ENCODE peak calls at places on chromosomes 16 and 17, in five cellular contexts. One of them, this sample, is unnamed.

GRCh38 chr17:17812211-17813054 is 24.4 kb downstream of the SREBF1 start:
- DNase-seq in SK-N-SH: peak
- DNase-seq in K562: peak
- DNase-seq in HepG2: peak
- DNase-seq in IMR-90: peak
- DNase-seq in this sample: no peak

GRCh38 chr17:31690118-31690517 is 168.9 kb downstream of the COPRS start:
- DNase-seq in K562: no peak
- DNase-seq in IMR-90: peak
- DNase-seq in HepG2: no peak
- DNase-seq in SK-N-SH: no peak
- DNase-seq in this sample: no peak

GRCh38 chr16:67000384-67001158 is 12.2 kb downstream of the CES4A start:
- DNase-seq in HepG2: no peak
- DNase-seq in IMR-90: no peak
- DNase-seq in SK-N-SH: peak
- DNase-seq in K562: peak
- DNase-seq in this sample: no peak

GRCh38 chr16:84841787-84842300 is 22.1 kb downstream of the CRISPLD2 start:
- DNase-seq in SK-N-SH: peak
- DNase-seq in IMR-90: no peak
- DNase-seq in K562: no peak
- DNase-seq in HepG2: no peak
- DNase-seq in this sample: no peak

GRCh38 chr17:8272421-8272820 is 16.0 kb upstream of the RANGRF start:
- DNase-seq in K562: no peak
- DNase-seq in SK-N-SH: no peak
- DNase-seq in IMR-90: no peak
- DNase-seq in HepG2: no peak
- DNase-seq in this sample: no peak

GRCh38 chr17:1182831-1183578 is 3.2 kb upstream of the ABR start:
- DNase-seq in SK-N-SH: no peak
- DNase-seq in HepG2: no peak
- DNase-seq in IMR-90: no peak
- DNase-seq in K562: no peak
- DNase-seq in this sample: no peak

GRCh38 chr16:27264151-27264550 is 4.4 kb downstream of the NSMCE1 start:
- DNase-seq in SK-N-SH: no peak
- DNase-seq in HepG2: peak
- DNase-seq in IMR-90: peak
- DNase-seq in K562: no peak
- DNase-seq in this sample: no peak

GRCh38 chr16:84199861-84200260 is 8.9 kb downstream of the ADAD2 start:
- DNase-seq in SK-N-SH: no peak
- DNase-seq in K562: no peak
- DNase-seq in IMR-90: no peak
- DNase-seq in HepG2: no peak
- DNase-seq in this sample: no peak

GRCh38 chr17:17352836-17353624 is 49.9 kb downstream of the NT5M start:
- DNase-seq in SK-N-SH: peak
- DNase-seq in K562: no peak
- DNase-seq in IMR-90: no peak
- DNase-seq in HepG2: no peak
- DNase-seq in this sample: no peak

DNA sequence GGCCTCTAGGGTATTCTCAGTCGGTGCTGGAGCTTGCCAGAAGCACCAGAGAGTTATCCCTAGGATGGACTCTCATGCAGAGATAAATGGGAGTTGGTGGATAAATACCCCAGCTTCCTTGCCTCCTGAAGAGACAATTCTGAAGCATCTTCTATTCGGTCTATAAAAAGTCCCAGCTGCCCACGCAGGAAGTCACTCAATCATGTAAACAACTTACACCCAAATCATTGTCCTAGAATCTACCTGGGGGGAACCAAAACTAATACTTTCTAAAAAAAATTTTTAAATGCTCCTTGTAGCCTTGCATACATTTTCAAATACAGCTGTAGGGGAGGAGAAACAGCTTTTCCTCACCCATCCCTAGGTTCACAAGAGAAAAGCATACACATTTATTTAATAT is 66.6 kb upstream of the ELAC2 start:
- DNase-seq in IMR-90: no peak
- DNase-seq in HepG2: no peak
- DNase-seq in SK-N-SH: no peak
- DNase-seq in K562: no peak
- DNase-seq in this sample: no peak
- TF ChIP-seq MXI1 in IMR-90: no peak
- TF ChIP-seq MXI1 in HepG2: no peak
- TF ChIP-seq MXI1 in SK-N-SH: no peak
- TF ChIP-seq MXI1 in K562: no peak
- TF ChIP-seq MXI1 in this sample: no peak

DNA sequence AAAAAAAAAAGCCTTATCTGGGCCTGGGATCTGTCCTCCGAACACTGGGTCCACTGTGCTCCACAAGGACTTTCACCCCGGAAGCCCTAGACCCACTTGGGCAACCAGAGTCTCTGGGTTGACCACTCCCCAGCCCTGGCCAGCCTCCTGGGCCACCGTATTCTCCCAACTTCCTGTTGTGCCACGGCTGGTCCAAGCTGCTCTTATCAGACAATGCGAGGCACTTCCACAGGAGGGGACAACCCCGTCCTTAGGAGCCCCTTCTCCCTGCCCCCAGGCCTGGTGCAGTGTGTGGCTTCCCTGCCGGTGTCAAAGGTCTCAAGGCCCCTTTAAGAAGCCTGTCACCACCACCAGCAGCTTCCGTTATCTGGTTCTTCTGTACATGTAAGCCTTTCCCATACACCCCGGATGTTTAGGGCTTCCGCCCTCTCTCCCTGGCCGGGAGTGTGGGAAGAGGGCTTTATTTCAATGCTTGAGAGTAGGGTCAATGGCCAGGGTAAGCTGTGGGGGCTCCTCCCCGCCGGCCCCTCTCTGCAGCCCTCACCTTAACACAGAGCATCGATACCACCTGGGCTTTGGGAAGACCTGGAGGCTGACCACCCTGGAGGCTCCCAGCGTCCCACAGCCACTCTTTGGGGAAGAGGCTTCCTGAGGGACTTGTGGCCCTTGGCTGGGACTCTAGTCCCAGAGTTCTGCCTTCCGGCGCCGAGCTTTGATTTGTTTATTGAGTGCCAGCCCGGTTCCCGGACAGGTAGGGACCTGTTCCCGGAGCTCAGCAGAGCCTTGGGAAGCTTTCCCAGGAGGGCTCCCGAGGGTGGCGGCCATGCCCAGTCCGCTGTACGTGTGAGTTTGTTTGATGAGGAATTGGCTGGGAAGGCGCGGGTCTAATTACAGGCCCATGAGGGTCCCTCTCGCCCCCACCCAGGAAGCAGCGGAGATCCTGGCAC is 313.1 kb downstream of the SEC14L1 start:
- DNase-seq in HepG2: peak
- DNase-seq in IMR-90: no peak
- DNase-seq in K562: peak
- DNase-seq in SK-N-SH: no peak
- DNase-seq in this sample: no peak
- TF ChIP-seq MXI1 in HepG2: peak
- TF ChIP-seq MXI1 in IMR-90: no peak
- TF ChIP-seq MXI1 in K562: no peak
- TF ChIP-seq MXI1 in SK-N-SH: no peak
- TF ChIP-seq MXI1 in this sample: no peak

DNA sequence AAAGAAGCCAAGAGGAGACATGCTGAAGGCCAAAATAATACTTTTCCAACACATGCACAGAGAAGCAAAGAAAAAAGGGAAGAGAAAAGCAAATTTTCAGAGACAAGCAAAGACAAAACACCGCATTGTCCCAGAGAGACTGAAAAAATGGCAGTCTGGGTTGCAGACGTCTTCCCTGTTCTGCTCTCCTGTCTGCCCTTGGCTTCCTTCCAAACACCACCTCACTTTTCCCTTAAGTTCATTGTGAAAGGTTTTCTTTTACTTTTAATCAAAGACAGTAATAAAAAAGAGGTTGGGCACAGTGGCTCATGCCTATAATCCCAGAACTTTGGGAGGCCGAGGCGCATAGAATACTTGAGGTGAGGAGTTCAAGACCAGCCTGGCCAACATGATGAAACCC is 21.2 kb upstream of the VAT1L start:
- DNase-seq in SK-N-SH: no peak
- DNase-seq in HepG2: no peak
- DNase-seq in IMR-90: no peak
- DNase-seq in K562: no peak
- DNase-seq in this sample: no peak
- TF ChIP-seq MXI1 in SK-N-SH: no peak
- TF ChIP-seq MXI1 in HepG2: no peak
- TF ChIP-seq MXI1 in IMR-90: no peak
- TF ChIP-seq MXI1 in K562: no peak
- TF ChIP-seq MXI1 in this sample: no peak

DNA sequence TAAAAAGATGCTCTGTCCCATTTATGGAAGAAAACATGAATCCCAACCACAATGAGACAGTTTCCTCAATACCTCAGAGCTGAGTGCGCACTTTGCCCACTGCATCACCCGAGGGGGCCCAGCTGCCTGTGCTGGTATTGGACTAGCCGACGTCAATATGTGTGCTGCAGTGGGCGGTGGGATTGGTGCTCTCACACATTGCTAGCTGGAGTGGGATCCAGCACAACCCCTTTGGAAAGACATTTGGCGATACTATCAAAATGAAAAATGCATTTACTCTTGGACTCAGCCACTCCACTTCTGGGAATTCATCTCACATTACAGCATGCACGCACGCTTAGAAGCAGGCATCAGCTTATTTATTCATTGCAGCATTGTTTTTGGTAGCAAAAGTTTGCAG is 289.2 kb upstream of the FOXF1 start:
- DNase-seq in HepG2: no peak
- DNase-seq in SK-N-SH: no peak
- DNase-seq in IMR-90: peak
- DNase-seq in K562: no peak
- DNase-seq in this sample: no peak
- TF ChIP-seq MXI1 in HepG2: no peak
- TF ChIP-seq MXI1 in SK-N-SH: no peak
- TF ChIP-seq MXI1 in IMR-90: no peak
- TF ChIP-seq MXI1 in K562: no peak
- TF ChIP-seq MXI1 in this sample: no peak

DNA sequence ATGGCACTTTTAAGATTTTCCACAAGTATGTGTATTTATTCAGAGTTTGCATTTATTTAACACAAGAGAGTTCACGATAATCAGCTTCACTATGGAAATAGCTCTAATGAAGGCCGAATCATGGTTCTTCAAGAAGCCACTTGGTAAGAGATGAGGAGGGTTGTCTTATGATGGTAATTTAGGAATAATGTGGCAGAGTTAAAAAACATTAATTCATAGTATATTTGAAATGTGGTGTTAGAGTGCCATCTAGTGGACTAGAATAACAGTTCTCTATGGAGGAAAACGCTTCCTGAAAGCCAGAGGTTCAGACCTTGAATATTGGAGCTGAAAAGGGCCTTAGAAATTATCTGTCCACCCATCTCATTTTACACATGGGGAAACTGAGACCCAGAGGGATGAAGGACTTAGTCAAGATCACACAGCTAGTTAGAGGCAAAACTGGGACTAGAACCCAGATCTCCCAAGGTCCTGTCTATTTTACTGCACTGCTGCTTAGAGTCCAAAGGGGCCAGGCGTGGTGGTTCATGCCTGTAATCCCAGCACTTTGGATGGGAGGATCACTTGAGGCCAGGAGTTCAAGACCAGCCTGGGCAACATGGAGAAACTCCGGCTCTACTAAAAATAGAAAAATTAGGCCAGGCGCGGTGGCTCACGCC is 33.8 kb upstream of the KPNB1 start:
- DNase-seq in IMR-90: peak
- DNase-seq in HepG2: peak
- DNase-seq in SK-N-SH: peak
- DNase-seq in K562: peak
- DNase-seq in this sample: peak
- TF ChIP-seq MXI1 in IMR-90: no peak
- TF ChIP-seq MXI1 in HepG2: no peak
- TF ChIP-seq MXI1 in SK-N-SH: no peak
- TF ChIP-seq MXI1 in K562: no peak
- TF ChIP-seq MXI1 in this sample: no peak

GRCh38 chr17:63446218-63446980 is at the start of gene CYB561:
- DNase-seq in HepG2: no peak
- DNase-seq in IMR-90: peak
- DNase-seq in K562: peak
- DNase-seq in SK-N-SH: peak
- DNase-seq in this sample: no peak
- TF ChIP-seq MXI1 in HepG2: peak
- TF ChIP-seq MXI1 in IMR-90: peak
- TF ChIP-seq MXI1 in K562: peak
- TF ChIP-seq MXI1 in SK-N-SH: peak
- TF ChIP-seq MXI1 in this sample: peak

GRCh38 chr16:50940275-50940854 is 198.5 kb downstream of the CYLD start:
- DNase-seq in IMR-90: no peak
- DNase-seq in K562: no peak
- DNase-seq in HepG2: no peak
- DNase-seq in SK-N-SH: no peak
- DNase-seq in this sample: no peak
- TF ChIP-seq MXI1 in IMR-90: no peak
- TF ChIP-seq MXI1 in K562: no peak
- TF ChIP-seq MXI1 in HepG2: no peak
- TF ChIP-seq MXI1 in SK-N-SH: no peak
- TF ChIP-seq MXI1 in this sample: no peak

GRCh38 chr17:82922646-82923045 is 82.8 kb upstream of the ZNF750 start:
- DNase-seq in SK-N-SH: no peak
- DNase-seq in HepG2: no peak
- DNase-seq in K562: no peak
- DNase-seq in IMR-90: no peak
- DNase-seq in this sample: no peak
- TF ChIP-seq MXI1 in SK-N-SH: no peak
- TF ChIP-seq MXI1 in HepG2: no peak
- TF ChIP-seq MXI1 in K562: no peak
- TF ChIP-seq MXI1 in IMR-90: no peak
- TF ChIP-seq MXI1 in this sample: no peak

GRCh38 chr16:24478401-24478800 is 61.0 kb upstream of the RBBP6 start:
- DNase-seq in K562: no peak
- DNase-seq in HepG2: no peak
- DNase-seq in IMR-90: no peak
- DNase-seq in SK-N-SH: no peak
- DNase-seq in this sample: no peak
- TF ChIP-seq MXI1 in K562: no peak
- TF ChIP-seq MXI1 in HepG2: no peak
- TF ChIP-seq MXI1 in IMR-90: no peak
- TF ChIP-seq MXI1 in SK-N-SH: no peak
- TF ChIP-seq MXI1 in this sample: no peak

This sample was measured in GM12878.